ENCODE peak calls at places on chromosomes 1 and 21, in nine cellular contexts. H, E, F, R, D, A, S, N and X are unnamed samples. For H3K36me3, the result is how much of the 10 kb centered on the place peaks cover.

GRCh38 chr1:221783936-221784335 is 42.0 kb upstream of the DUSP10 start:
- DNase-seq in H (no peak), E (no peak), F (no peak), R (no peak), D (no peak), A (no peak), S (no peak), N (no peak), X (no peak)

GRCh38 chr1:39154553-39155361 is 49.7 kb upstream of the MACF1 start:
- DNase-seq in H (peak), E (no peak), F (no peak), R (peak), D (no peak), A (no peak), S (no peak), N (no peak), X (peak)

GRCh38 chr1:56644064-56644940 is 812 bp upstream of the PRKAA2 start:
- DNase-seq in H (peak), E (no peak), F (peak), R (peak), D (no peak), A (no peak), S (no peak), N (no peak), X (peak)

GRCh38 chr1:176501596-176501995 is 38.6 kb downstream of the PAPPA2 start:
- DNase-seq in H (peak), E (no peak), F (no peak), R (no peak), D (no peak), A (no peak), S (no peak), N (no peak), X (no peak)

GRCh38 chr1:171532520-171532919 is 47.2 kb downstream of the PRRC2C start:
- DNase-seq in H (no peak), E (no peak), F (no peak), R (no peak), D (no peak), A (no peak), S (no peak), N (no peak), X (no peak)

GRCh38 chr1:175976865-175977642 is 230.0 kb downstream of the COP1 start:
- DNase-seq in H (peak), E (no peak), F (no peak), R (no peak), D (no peak), A (no peak), S (no peak), N (no peak), X (no peak)

GRCh38 chr1:213783898-213784297 is 203.9 kb upstream of the PROX1 start:
- DNase-seq in H (no peak), E (no peak), F (no peak), R (no peak), D (no peak), A (no peak), S (no peak), N (no peak), X (no peak)

GRCh38 chr1:209707308-209707707 is 2.7 kb downstream of the HSD11B1 start:
- DNase-seq in H (peak), E (no peak), F (no peak), R (peak), D (no peak), A (no peak), S (no peak), N (no peak), X (no peak)

GRCh38 chr1:15836772-15837669 is 10.5 kb upstream of the SPEN start:
- DNase-seq in H (no peak), E (peak), F (peak), R (no peak), D (no peak), A (peak), S (no peak), N (no peak), X (peak)

GRCh38 chr1:9273177-9273576 is 19.5 kb upstream of the SPSB1 start:
- DNase-seq in H (no peak), E (no peak), F (no peak), R (no peak), D (no peak), A (no peak), S (no peak), N (no peak), X (no peak)

GRCh38 chr1:5956022-5956830 is 36.0 kb downstream of the NPHP4 start:
- DNase-seq in H (no peak), E (no peak), F (no peak), R (no peak), D (no peak), A (no peak), S (no peak), N (no peak), X (no peak)

GRCh38 chr21:44074315-44074958 is 32.8 kb upstream of the PWP2 start:
- DNase-seq in H (no peak), E (no peak), F (no peak), R (no peak), D (no peak), A (no peak), S (no peak), N (no peak), X (no peak)

GRCh38 chr1:108149796-108150467 is 50.2 kb downstream of the SLC25A24 start:
- DNase-seq in H (peak), E (no peak), F (no peak), R (no peak), D (no peak), A (no peak), S (no peak), N (no peak), X (no peak)

GRCh38 chr1:110214454-110215404 is 4.6 kb downstream of the KCNC4 start:
- DNase-seq in H (peak), E (no peak), F (no peak), R (peak), D (no peak), A (no peak), S (no peak), N (peak), X (peak)

GRCh38 chr1:4215391-4215790 is 315.3 kb upstream of the C1orf174 start:
- DNase-seq in H (no peak), E (no peak), F (no peak), R (no peak), D (no peak), A (no peak), S (no peak), N (no peak), X (no peak)

GRCh38 chr1:40815420-40815819 is 31.8 kb downstream of the KCNQ4 start:
- DNase-seq in H (no peak), E (no peak), F (no peak), R (no peak), D (no peak), A (no peak), S (no peak), N (no peak), X (no peak)

GRCh38 chr1:8359617-8360481 is 41.9 kb downstream of the SLC45A1 start:
- DNase-seq in H (no peak), E (no peak), F (no peak), R (no peak), D (no peak), A (no peak), S (no peak), N (no peak), X (no peak)

GRCh38 chr1:1199961-1200875 is 6.2 kb downstream of the TNFRSF18 start:
- DNase-seq in H (no peak), E (no peak), F (no peak), R (no peak), D (no peak), A (peak), S (no peak), N (peak), X (no peak)

DNA sequence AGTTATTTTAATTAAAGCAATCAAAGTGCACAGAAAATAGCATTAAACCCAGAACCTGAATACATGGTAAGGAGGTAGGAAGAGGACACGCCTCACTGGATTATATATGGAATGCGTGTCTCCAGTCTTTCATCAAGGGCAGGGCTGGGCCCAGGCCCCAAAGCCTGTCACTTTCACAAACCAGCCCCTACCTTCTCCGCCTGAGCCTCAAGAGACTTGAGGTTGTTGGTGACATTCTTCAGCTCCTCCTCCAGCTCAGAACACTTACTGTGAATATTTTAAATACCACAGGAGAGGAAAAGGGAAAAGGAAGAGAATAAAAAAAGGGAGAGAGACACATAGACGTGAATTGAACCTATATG is 16.3 kb upstream of the NUP210L start:
- DNase-seq in H (no peak), E (no peak), F (no peak), R (no peak), D (no peak), A (no peak), S (no peak), N (no peak), X (no peak)
- H3K36me3 ChIP-seq in H (half or more), E (half or more), F (under half), R (half or more), D (half or more), A (half or more), S (half or more), N (half or more), X (under half)

GRCh38 chr1:234725177-234726132 is 115.5 kb upstream of the IRF2BP2 start:
- DNase-seq in H (peak), E (peak), F (no peak), R (peak), D (no peak), A (no peak), S (no peak), N (no peak), X (no peak)
- TF ChIP-seq EZH2phosphoT487 in H (no peak), E (no peak), F (no peak), R (no peak), D (no peak), A (no peak), S (no peak), N (no peak), X (no peak)

GRCh38 chr1:25486602-25487001 is 55.9 kb downstream of the MACO1 start:
- DNase-seq in H (peak), E (peak), F (no peak), R (no peak), D (no peak), A (peak), S (no peak), N (no peak), X (no peak)

GRCh38 chr1:25487628-25488027 is 55.8 kb upstream of the LDLRAP1 start:
- DNase-seq in H (peak), E (peak), F (peak), R (peak), D (no peak), A (peak), S (no peak), N (peak), X (no peak)

GRCh38 chr1:25494952-25495351 is 48.5 kb upstream of the LDLRAP1 start:
- DNase-seq in H (no peak), E (no peak), F (no peak), R (no peak), D (no peak), A (no peak), S (no peak), N (no peak), X (no peak)

GRCh38 chr1:25492323-25492722 is 51.1 kb upstream of the LDLRAP1 start:
- DNase-seq in H (no peak), E (no peak), F (peak), R (no peak), D (no peak), A (peak), S (no peak), N (no peak), X (no peak)
- H3K36me3 ChIP-seq in H (under half), E (half or more), F (under half), R (under half), D (under half), A (under half), S (under half), N (half or more), X (under half)

GRCh38 chr1:26045712-26046312 is at the start of gene SLC30A2:
- DNase-seq in H (peak), E (no peak), F (peak), R (no peak), D (no peak), A (peak), S (no peak), N (peak), X (peak)
- TF ChIP-seq EZH2phosphoT487 in H (peak), E (no peak), F (peak), R (peak), D (no peak), A (peak), S (no peak), N (peak), X (no peak)

GRCh38 chr1:46411010-46411405 is 16.9 kb downstream of the FAAH start:
- DNase-seq in H (no peak), E (no peak), F (no peak), R (no peak), D (no peak), A (no peak), S (no peak), N (no peak), X (no peak)
- H3K36me3 ChIP-seq in H (under half), E (under half), F (under half), R (under half), D (under half), A (under half), S (under half), N (under half), X (under half)

DNA sequence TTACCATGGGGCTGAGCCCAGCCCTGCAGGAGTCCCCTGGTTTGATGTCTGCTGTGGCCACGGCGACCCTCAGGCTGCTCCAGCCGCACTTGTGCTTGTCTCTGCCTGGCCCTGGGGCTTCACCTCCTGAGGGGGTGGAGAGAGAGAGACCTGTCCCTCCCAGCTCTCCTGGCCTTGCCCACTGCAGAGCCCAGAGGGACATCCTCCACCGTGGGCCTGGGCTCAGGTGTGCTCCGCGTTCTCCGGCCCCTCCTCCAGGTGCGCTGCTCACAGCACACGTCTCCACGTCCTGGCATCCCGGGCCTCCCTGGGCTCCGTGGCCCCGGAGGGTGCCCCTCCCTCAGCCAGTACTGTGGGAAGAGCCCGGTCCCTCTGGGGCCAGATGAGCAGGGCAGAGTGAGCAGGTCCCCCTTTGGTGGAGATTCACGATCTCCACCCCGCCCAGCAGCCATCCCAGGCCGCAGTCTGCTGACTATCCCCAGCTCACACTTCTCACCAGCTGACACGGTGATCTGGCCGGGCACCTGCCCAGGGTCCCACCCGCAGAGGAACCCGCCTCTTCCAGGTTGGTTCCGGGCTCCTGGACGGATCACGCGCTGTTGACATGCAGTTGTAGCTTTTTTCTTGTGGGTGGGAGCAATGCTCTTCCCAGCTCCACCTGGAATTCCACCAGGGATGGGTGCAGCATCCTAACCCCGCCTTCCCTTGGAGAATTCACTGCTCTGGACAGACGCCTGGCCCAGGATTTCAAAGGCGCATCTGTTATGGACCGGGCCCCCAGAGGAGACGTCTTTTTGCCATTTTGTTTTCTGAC is 41.8 kb upstream of the POFUT2 start:
- DNase-seq in H (no peak), E (no peak), F (no peak), R (peak), D (no peak), A (no peak), S (no peak), N (no peak), X (peak)
- TF ChIP-seq EZH2phosphoT487 in H (no peak), E (no peak), F (no peak), R (no peak), D (no peak), A (no peak), S (no peak), N (no peak), X (no peak)

DNA sequence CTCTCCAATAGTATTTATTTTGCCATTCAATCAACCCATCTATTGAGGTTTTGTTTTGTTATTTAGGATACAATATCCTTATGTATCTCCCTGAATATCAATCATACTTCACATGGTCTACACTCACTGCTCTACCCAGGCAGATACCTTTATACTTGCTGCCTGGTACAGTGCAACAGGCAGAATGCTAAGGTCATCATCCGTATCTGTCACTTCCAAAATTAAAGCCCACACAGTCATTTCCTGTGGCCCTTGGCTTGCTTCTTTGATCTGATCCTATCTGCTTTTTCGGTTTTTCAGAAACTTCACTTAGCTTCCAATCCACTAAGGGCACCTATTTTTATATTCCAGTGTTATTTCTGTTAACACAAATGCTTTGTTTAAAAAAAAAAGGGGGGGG is 22.3 kb upstream of the ZZZ3 start:
- DNase-seq in H (no peak), E (no peak), F (no peak), R (no peak), D (no peak), A (no peak), S (peak), N (no peak), X (no peak)
- H3K36me3 ChIP-seq in H (under half), E (under half), F (under half), R (under half), D (under half), A (under half), S (under half), N (under half), X (under half)

GRCh38 chr1:150649441-150649840 is 20.0 kb upstream of the ENSA start:
- DNase-seq in H (no peak), E (no peak), F (no peak), R (no peak), D (no peak), A (no peak), S (no peak), N (no peak), X (no peak)

GRCh38 chr1:150650193-150650592 is 20.8 kb upstream of the ENSA start:
- DNase-seq in H (no peak), E (no peak), F (no peak), R (peak), D (no peak), A (no peak), S (no peak), N (no peak), X (peak)
- TF ChIP-seq EZH2phosphoT487 in H (no peak), E (no peak), F (no peak), R (no peak), D (no peak), A (no peak), S (no peak), N (no peak), X (no peak)

GRCh38 chr1:64549464-64550239 is 79.7 kb downstream of the CACHD1 start:
- DNase-seq in H (no peak), E (no peak), F (no peak), R (no peak), D (no peak), A (no peak), S (no peak), N (no peak), X (no peak)
- H3K36me3 ChIP-seq in H (under half), E (under half), F (under half), R (under half), D (under half), A (under half), S (under half), N (under half), X (under half)